ENCODE peak calls at places on chromosomes 5 and 9, in four cellular contexts. F is fibroblast of lung, H is neural progenitor cell, M is foreskin fibroblast. A is an unnamed sample.

GRCh38 chr5:133844836-133845235 is 123.6 kb downstream of the C5orf15 start:
- DNase-seq in F (no peak), H (no peak), M (no peak), A (no peak)

GRCh38 chr9:29332789-29333188 is 1759.5 kb upstream of the C9orf72 start:
- DNase-seq in H (no peak), M (peak), F (peak), A (no peak)

GRCh38 chr9:81849631-81850259 is 78.5 kb upstream of the SPATA31D4 start:
- DNase-seq in H (no peak), F (peak), M (no peak), A (no peak)

GRCh38 chr5:82073179-82073578 is 101.4 kb downstream of the ATG10 start:
- DNase-seq in M (peak), H (no peak), F (peak), A (no peak)

GRCh38 chr5:52786391-52786790 is 1.3 kb upstream of the ITGA1 start:
- DNase-seq in M (no peak), H (no peak), F (no peak), A (no peak)

GRCh38 chr5:177483994-177484901 is 10.8 kb upstream of the DBN1 start:
- DNase-seq in F (no peak), H (no peak), M (no peak), A (no peak)

GRCh38 chr5:121962347-121962670 is 534 bp downstream of the SRFBP1 start:
- DNase-seq in M (no peak), F (no peak), H (no peak), A (no peak)

GRCh38 chr5:178624626-178625546 is 2.0 kb downstream of the CLK4 start:
- DNase-seq in F (peak), M (peak), H (peak), A (no peak)

GRCh38 chr5:26757941-26758340 is 280.4 kb downstream of the CDH9 start:
- DNase-seq in M (no peak), F (no peak), H (no peak), A (no peak)

GRCh38 chr5:65774346-65774745 is 52.3 kb downstream of the NLN start:
- DNase-seq in F (peak), M (peak), H (no peak), A (peak)

GRCh38 chr9:69139596-69139995 is 34.5 kb upstream of the TJP2 start:
- DNase-seq in M (no peak), H (no peak), F (no peak), A (no peak)

GRCh38 chr9:122159026-122159924 is at the start of the genes MORN5 and NDUFA8:
- DNase-seq in H (peak), F (peak), M (peak), A (peak)
- TF ChIP-seq CTCF in H (no peak), F (no peak), M (no peak), A (no peak)

DNA sequence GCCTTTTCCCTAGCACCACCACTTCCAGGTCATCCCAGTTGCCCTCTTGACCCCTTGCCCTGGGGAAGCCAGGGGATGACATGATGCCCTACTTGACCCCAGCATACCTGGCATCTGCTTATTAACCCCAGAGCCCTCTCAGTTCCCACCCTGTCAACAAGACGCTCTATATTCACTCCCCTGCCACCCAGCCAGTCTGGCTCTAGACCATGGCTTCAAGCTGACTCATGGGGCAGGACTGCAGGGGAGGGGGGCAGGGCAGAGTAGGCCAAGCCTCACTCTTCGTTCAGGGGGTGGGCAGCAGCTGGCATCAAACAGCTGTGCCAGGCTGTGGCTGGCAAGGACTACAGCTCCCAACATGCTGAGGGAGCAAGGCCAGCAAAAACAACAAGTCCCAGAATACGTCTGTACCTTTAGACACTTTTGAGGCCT is 5.3 kb downstream of the ATOSB start:
- DNase-seq in F (peak), H (no peak), M (peak), A (no peak)
- H3K4me3 ChIP-seq in F (peak), H (no peak), M (peak), A (peak)

GRCh38 chr5:165370772-165371171 is 1865.4 kb downstream of the MAT2B start:
- DNase-seq in M (peak), H (no peak), F (peak), A (no peak)

GRCh38 chr5:165370233-165370632 is 1864.8 kb downstream of the MAT2B start:
- DNase-seq in F (no peak), M (no peak), H (no peak), A (no peak)
- TF ChIP-seq CTCF in F (no peak), M (no peak), H (no peak), A (no peak)

GRCh38 chr5:171494452-171495121 is 75.1 kb downstream of the FGF18 start:
- DNase-seq in H (peak), M (peak), F (peak), A (peak)
- H3K4me3 ChIP-seq in H (no peak), M (no peak), F (no peak), A (no peak)

GRCh38 chr9:134326754-134327526 is 685 bp downstream of the RXRA start:
- DNase-seq in H (peak), F (peak), M (no peak), A (no peak)
- TF ChIP-seq CTCF in H (no peak), F (no peak), M (no peak), A (no peak)

GRCh38 chr5:40687316-40687715 is 7.6 kb downstream of the PTGER4 start:
- DNase-seq in M (no peak), H (no peak), F (no peak), A (no peak)

GRCh38 chr5:40685952-40686351 is 6.2 kb downstream of the PTGER4 start:
- DNase-seq in F (no peak), H (no peak), M (no peak), A (no peak)

GRCh38 chr5:40682431-40683017 is 2.8 kb downstream of the PTGER4 start:
- DNase-seq in F (no peak), H (no peak), M (no peak), A (no peak)

GRCh38 chr5:40683351-40683750 is 3.6 kb downstream of the PTGER4 start:
- DNase-seq in H (no peak), M (no peak), F (no peak), A (no peak)

DNA sequence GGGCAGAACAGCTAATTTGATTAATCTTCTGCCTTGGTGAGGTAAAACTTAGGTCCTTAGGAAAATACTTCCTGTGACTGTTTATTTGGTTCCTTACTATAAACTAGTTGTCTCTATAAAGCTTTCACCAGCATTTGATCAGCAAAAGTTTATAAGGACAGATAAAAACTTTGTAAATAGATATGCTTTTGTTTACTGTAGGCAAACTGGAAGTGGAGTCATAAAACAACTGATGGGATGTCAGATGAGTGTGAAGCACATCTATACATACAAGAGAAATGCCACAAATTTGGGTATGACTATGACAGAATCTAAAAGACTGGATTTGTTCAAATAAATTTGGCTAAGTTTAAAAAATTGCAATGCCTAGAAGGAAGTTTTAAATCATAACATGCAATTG is 5.5 kb downstream of the PTGER4 start:
- DNase-seq in M (no peak), F (no peak), H (no peak), A (no peak)
- H3K4me3 ChIP-seq in M (no peak), F (peak), H (no peak), A (no peak)

DNA sequence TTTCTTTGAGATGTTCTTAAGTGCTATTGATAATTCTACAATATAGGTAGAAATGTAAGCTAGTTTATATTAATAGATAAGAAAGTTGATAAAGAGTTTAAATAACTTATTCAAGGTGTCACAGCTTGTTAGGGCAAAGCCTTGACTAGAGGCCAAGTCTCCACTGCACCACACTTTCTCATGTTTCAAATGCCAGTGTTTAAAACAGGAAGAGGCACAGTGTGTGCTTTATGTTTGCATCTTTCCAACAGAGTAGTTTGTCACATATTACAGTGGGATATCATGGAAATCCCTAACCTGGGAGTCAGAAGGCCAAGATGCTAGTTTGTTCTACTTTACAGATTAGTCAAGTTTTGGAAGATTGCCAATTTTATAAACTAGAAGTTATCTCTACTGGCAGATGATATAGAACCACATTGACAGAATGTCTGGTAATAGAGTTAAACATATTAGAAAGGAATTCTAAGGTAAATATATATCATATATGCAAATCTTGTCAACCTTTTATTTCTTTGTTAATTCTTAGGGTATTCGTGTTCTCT is 56.4 kb downstream of the SLF1 start:
- DNase-seq in M (no peak), F (peak), H (no peak), A (no peak)
- TF ChIP-seq CTCF in M (no peak), F (no peak), H (no peak), A (no peak)

A was measured in AG09309.